ENCODE peak calls at places on chromosomes 7 and 10, in nine cellular contexts. V is CD8-positive, alpha-beta memory T cell; G is CD4-positive, alpha-beta memory T cell; X is IMR-90; Y is colonic mucosa; N is neural progenitor cell; A is HCT116; O is fibroblast of lung; L is right lobe of liver. S is an unnamed sample.

GRCh38 chr7:123871998-123872867 is 27.3 kb downstream of the HYAL4 start:
- DNase-seq in V (no peak), G (peak; percentile 35), X (peak; percentile 42), Y (peak; percentile 42), N (peak; percentile 74), A (peak; percentile 51), O (peak; percentile 23), L (peak; percentile 56), S (no peak)

GRCh38 chr10:15244635-15245197 is 76.2 kb upstream of the NMT2 start:
- DNase-seq in V (no peak), G (no peak), X (no peak), Y (no peak), N (no peak), A (no peak), O (no peak), L (no peak), S (no peak)

GRCh38 chr7:78528964-78529363 is 730.4 kb downstream of the PHTF2 start:
- DNase-seq in V (no peak), G (no peak), X (peak; percentile 4), Y (no peak), N (no peak), A (no peak), O (no peak), L (no peak), S (no peak)

GRCh38 chr7:18053177-18053928 is 25.7 kb upstream of the PRPS1L1 start:
- DNase-seq in V (no peak), G (no peak), X (no peak), Y (no peak), N (no peak), A (no peak), O (no peak), L (no peak), S (no peak)

GRCh38 chr10:90701428-90701827 is 156.4 kb downstream of the HTR7 start:
- DNase-seq in V (no peak), G (no peak), X (no peak), Y (no peak), N (no peak), A (no peak), O (no peak), L (no peak), S (no peak)

GRCh38 chr10:121049923-121050322 is 198.8 kb downstream of the WDR11 start:
- DNase-seq in V (no peak), G (no peak), X (no peak), Y (no peak), N (no peak), A (no peak), O (no peak), L (no peak), S (no peak)

GRCh38 chr10:68553599-68553998 is 6.5 kb upstream of the TET1 start:
- DNase-seq in V (no peak), G (no peak), X (no peak), Y (no peak), N (no peak), A (no peak), O (no peak), L (no peak), S (no peak)

GRCh38 chr7:34772296-34772695 is 114.3 kb downstream of the NPSR1 start:
- DNase-seq in V (no peak), G (no peak), X (no peak), Y (no peak), N (no peak), A (no peak), O (no peak), L (no peak), S (no peak)

GRCh38 chr10:131109746-131110145 is 201.8 kb downstream of the TCERG1L start:
- DNase-seq in V (no peak), G (no peak), X (no peak), Y (no peak), N (no peak), A (no peak), O (no peak), L (no peak), S (no peak)

GRCh38 chr10:97800474-97800873 is 28.7 kb upstream of the SFRP5 start:
- DNase-seq in V (no peak), G (no peak), X (no peak), Y (no peak), N (no peak), A (no peak), O (no peak), L (no peak), S (no peak)

GRCh38 chr10:110446954-110447608 is 50.6 kb upstream of the DUSP5 start:
- DNase-seq in V (no peak), G (no peak), X (peak; percentile 95), Y (no peak), N (no peak), A (no peak), O (peak; percentile 95), L (peak; percentile 28), S (no peak)

GRCh38 chr10:89836840-89837172 is 135.4 kb downstream of the KIF20B start:
- DNase-seq in V (no peak), G (no peak), X (no peak), Y (no peak), N (no peak), A (no peak), O (no peak), L (no peak), S (no peak)

GRCh38 chr7:134667899-134668298 is 21.2 kb downstream of the BPGM start:
- DNase-seq in V (no peak), G (no peak), X (no peak), Y (no peak), N (no peak), A (no peak), O (no peak), L (no peak), S (no peak)

GRCh38 chr7:84245831-84246230 is 51.2 kb upstream of the SEMA3A start:
- DNase-seq in V (no peak), G (no peak), X (no peak), Y (peak; percentile 64), N (no peak), A (no peak), O (no peak), L (no peak), S (no peak)

GRCh38 chr7:2807846-2808772 is 36.0 kb downstream of the GNA12 start:
- DNase-seq in V (no peak), G (no peak), X (peak; percentile 68), Y (no peak), N (no peak), A (no peak), O (no peak), L (peak; percentile 37), S (peak; percentile 45)

GRCh38 chr10:34880817-34881216 is 65.7 kb upstream of the PARD3 start:
- DNase-seq in V (no peak), G (no peak), X (no peak), Y (no peak), N (no peak), A (no peak), O (no peak), L (no peak), S (no peak)

GRCh38 chr7:139482662-139483466 is 609 bp downstream of the KLRG2 start:
- DNase-seq in V (no peak), G (no peak), X (no peak), Y (peak; percentile 21), N (peak; percentile 70), A (no peak), O (peak; percentile 18), L (no peak), S (no peak)

GRCh38 chr10:119834188-119834587 is 38.5 kb downstream of the MCMBP start:
- DNase-seq in V (no peak), G (no peak), X (no peak), Y (no peak), N (no peak), A (no peak), O (peak; percentile 11), L (no peak), S (no peak)
- H3K36me3 ChIP-seq in V (peaks cover 53% of the 10 kb centered on the region), G (peaks cover 75% of the 10 kb centered on the region), X (peaks cover 51% of the 10 kb centered on the region), Y (peaks cover 7% of the 10 kb centered on the region), N (peaks cover 29% of the 10 kb centered on the region), A (peaks cover 92% of the 10 kb centered on the region), O (peaks cover 8% of the 10 kb centered on the region), L (peaks cover 96% of the 10 kb centered on the region), S (peaks cover 4% of the 10 kb centered on the region)

DNA sequence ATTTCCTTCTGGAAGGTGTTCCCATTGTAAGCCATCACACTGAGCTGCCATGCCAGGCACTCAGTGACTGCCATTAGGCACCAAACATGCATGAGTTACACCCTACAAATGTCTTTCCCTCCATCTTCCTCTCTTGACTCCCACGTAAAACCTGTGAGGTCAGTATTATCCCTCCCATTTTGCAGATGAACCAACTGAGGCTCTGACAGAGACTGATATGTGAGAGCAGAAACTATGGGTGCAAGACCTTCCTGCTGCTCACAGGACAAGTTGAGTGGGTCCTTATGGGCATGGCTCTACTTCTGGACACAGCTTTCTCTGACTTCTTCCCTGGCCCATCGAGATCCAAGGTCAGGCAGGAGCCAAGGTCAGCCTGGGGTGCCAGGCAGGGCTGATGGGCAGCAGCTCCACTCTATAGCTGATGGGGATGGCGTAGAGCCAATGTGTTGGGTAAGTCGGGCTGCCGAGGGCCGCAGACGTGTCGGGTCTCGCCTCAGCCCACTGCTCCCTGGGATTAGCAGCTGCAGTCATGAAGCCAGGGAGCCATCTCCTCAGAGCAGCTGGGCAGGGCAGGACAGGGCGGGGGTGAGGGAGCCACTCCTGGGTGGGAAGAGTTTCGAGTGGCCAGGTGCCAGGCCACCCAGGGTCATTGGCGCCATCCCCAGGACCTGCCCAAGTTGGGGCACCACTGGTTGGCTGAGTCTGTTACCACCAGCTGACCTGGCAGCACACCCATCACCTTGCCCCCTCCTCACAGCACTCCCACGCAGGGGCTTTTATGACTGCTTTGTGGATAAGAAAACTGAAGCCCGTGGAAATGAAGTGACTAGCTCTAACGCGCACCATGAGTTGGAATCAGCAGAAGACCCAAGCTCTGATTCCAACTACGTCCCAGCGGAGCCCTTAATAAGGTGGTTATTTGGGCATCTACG is 117.8 kb upstream of the ZMIZ1 start:
- DNase-seq in V (no peak), G (no peak), X (no peak), Y (no peak), N (no peak), A (no peak), O (no peak), L (no peak), S (peak; percentile 58)
- H3K27me3 ChIP-seq in V (no peaks in the 10 kb centered on the region), G (no peaks in the 10 kb centered on the region), X (peaks cover 3% of the 10 kb centered on the region), Y (no peaks in the 10 kb centered on the region), N (no peaks in the 10 kb centered on the region), A (no peaks in the 10 kb centered on the region), O (no peaks in the 10 kb centered on the region), L (no peaks in the 10 kb centered on the region), S (no peaks in the 10 kb centered on the region)

GRCh38 chr10:112214335-112214941 is 30.9 kb upstream of the GPAM start:
- DNase-seq in V (no peak), G (no peak), X (no peak), Y (no peak), N (no peak), A (no peak), O (no peak), L (no peak), S (no peak)
- H3K36me3 ChIP-seq in V (no peaks in the 10 kb centered on the region), G (no peaks in the 10 kb centered on the region), X (no peaks in the 10 kb centered on the region), Y (no peaks in the 10 kb centered on the region), N (no peaks in the 10 kb centered on the region), A (no peaks in the 10 kb centered on the region), O (no peaks in the 10 kb centered on the region), L (peaks cover 14% of the 10 kb centered on the region), S (no peaks in the 10 kb centered on the region)

DNA sequence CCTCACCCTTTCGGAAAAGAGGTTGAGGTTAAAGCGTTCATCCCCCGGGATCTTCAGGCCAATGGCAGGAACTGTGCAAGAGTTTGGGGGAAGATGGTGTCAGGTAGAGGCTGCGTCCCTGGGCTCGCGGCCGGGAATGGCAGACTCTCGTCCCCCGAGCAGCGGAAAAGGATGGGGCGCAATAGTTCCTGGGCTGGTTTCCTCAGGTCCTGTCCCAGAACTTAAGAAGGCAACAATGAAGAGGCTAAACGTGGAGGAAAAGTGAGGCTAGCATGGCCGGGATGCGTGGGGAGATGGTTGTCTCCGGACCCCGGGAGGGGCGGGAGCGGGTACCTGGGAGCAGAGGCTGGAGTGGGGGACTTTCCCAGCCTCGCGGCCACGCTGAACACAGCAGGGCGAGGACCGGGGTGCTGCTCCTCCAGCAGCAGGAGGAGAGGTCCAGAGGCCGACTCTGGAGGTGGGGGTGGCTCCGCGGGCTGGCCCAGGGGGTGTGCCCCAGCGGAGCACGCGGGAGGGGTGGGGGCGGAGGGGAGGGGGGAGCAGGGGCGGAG is 872 bp downstream of the IRF5 start:
- DNase-seq in V (no peak), G (no peak), X (no peak), Y (peak; percentile 40), N (peak; percentile 37), A (no peak), O (no peak), L (no peak), S (no peak)
- H3K27me3 ChIP-seq in V (peaks cover 14% of the 10 kb centered on the region), G (no peaks in the 10 kb centered on the region), X (peaks cover 75% of the 10 kb centered on the region), Y (no peaks in the 10 kb centered on the region), N (peaks cover 66% of the 10 kb centered on the region), A (no peaks in the 10 kb centered on the region), O (peaks cover 36% of the 10 kb centered on the region), L (no peaks in the 10 kb centered on the region), S (no peaks in the 10 kb centered on the region)